ENCODE peak calls at places on chromosomes 16 and 17, in eight cellular contexts. X is WERI-Rb-1, M is heart left ventricle, S is iPS DF 6.9, K is tibial artery, A is left ventricle myocardium inferior, F is vagina, O is stomach. V is an unnamed sample.

GRCh38 chr17:510223-510917 is 157.8 kb upstream of the RPH3AL start:
- DNase-seq in X (peak; percentile 20), M (no peak), S (no peak), K (no peak), A (no peak), F (no peak), O (no peak), V (no peak)

GRCh38 chr16:85286970-85287814 is 174.9 kb upstream of the CIBAR2 start:
- DNase-seq in X (peak; percentile 83), M (no peak), S (no peak), K (peak; percentile 40), A (peak; percentile 52), F (no peak), O (no peak), V (peak; percentile 46)

GRCh38 chr17:75064867-75065561 is 18.0 kb downstream of the KCTD2 start:
- DNase-seq in X (no peak), M (no peak), S (no peak), K (no peak), A (no peak), F (no peak), O (no peak), V (no peak)

GRCh38 chr16:55257971-55258613 is 65.9 kb upstream of the IRX6 start:
- DNase-seq in X (peak; percentile 63), M (peak; percentile 35), S (peak; percentile 48), K (peak; percentile 33), A (peak; percentile 29), F (peak; percentile 58), O (peak; percentile 60), V (no peak)

GRCh38 chr17:44601574-44602372 is 44.5 kb downstream of the FZD2 start:
- DNase-seq in X (no peak), M (no peak), S (no peak), K (no peak), A (no peak), F (no peak), O (no peak), V (no peak)

GRCh38 chr16:77723108-77723514 is 797 bp downstream of the NUDT7 start:
- DNase-seq in X (no peak), M (peak; percentile 23), S (no peak), K (peak; percentile 28), A (peak; percentile 16), F (no peak), O (no peak), V (peak; percentile 18)

GRCh38 chr16:1097156-1097555 is 1.1 kb upstream of the C1QTNF8 start:
- DNase-seq in X (no peak), M (no peak), S (no peak), K (no peak), A (no peak), F (no peak), O (no peak), V (no peak)

GRCh38 chr17:66589892-66590291 is 245.0 kb upstream of the CACNG5 start:
- DNase-seq in X (no peak), M (no peak), S (no peak), K (no peak), A (no peak), F (peak; percentile 87), O (no peak), V (no peak)

GRCh38 chr17:73798111-73798748 is 154.0 kb upstream of the SDK2 start:
- DNase-seq in X (no peak), M (no peak), S (no peak), K (no peak), A (no peak), F (no peak), O (peak; percentile 50), V (no peak)

GRCh38 chr16:11597268-11597690 is 10.6 kb upstream of the LITAF start:
- DNase-seq in X (no peak), M (no peak), S (no peak), K (peak; percentile 26), A (no peak), F (no peak), O (no peak), V (no peak)

GRCh38 chr17:74024871-74025531 is 178.5 kb upstream of the RPL38 start:
- DNase-seq in X (peak; percentile 82), M (no peak), S (no peak), K (no peak), A (no peak), F (no peak), O (no peak), V (no peak)

GRCh38 chr16:86396318-86396882 is 113.9 kb upstream of the FOXF1 start:
- DNase-seq in X (no peak), M (no peak), S (no peak), K (no peak), A (no peak), F (no peak), O (no peak), V (no peak)

GRCh38 chr17:81910840-81911276 is 341 bp downstream of the PCYT2 start:
- DNase-seq in X (no peak), M (no peak), S (no peak), K (no peak), A (no peak), F (no peak), O (peak; percentile 30), V (no peak)

GRCh38 chr16:63241476-63241875 is 1205.2 kb upstream of the CDH8 start:
- DNase-seq in X (no peak), M (no peak), S (no peak), K (no peak), A (no peak), F (no peak), O (no peak), V (no peak)

GRCh38 chr17:47621293-47622178 is 28.2 kb upstream of the KPNB1 start:
- DNase-seq in X (no peak), M (peak; percentile 37), S (peak; percentile 45), K (no peak), A (no peak), F (no peak), O (no peak), V (peak; percentile 27)

GRCh38 chr17:79818026-79818758 is 21.0 kb downstream of the CBX4 start:
- DNase-seq in X (no peak), M (no peak), S (no peak), K (no peak), A (no peak), F (no peak), O (no peak), V (no peak)

GRCh38 chr16:8718753-8719386 is 44.5 kb downstream of the ABAT start:
- DNase-seq in X (no peak), M (no peak), S (no peak), K (no peak), A (no peak), F (no peak), O (no peak), V (no peak)

GRCh38 chr17:34386925-34387550 is 24.0 kb upstream of the CCL1 start:
- DNase-seq in X (no peak), M (no peak), S (no peak), K (peak; percentile 35), A (no peak), F (peak; percentile 77), O (no peak), V (no peak)

GRCh38 chr16:52725043-52725442 is 178.1 kb upstream of the TOX3 start:
- DNase-seq in X (no peak), M (no peak), S (no peak), K (no peak), A (no peak), F (no peak), O (no peak), V (no peak)

GRCh38 chr17:5672141-5672540 is 87.8 kb upstream of the NLRP1 start:
- DNase-seq in X (no peak), M (no peak), S (no peak), K (no peak), A (no peak), F (no peak), O (no peak), V (no peak)

GRCh38 chr16:17396762-17397498 is 73.8 kb downstream of the XYLT1 start:
- DNase-seq in X (no peak), M (no peak), S (no peak), K (peak; percentile 61), A (no peak), F (no peak), O (peak; percentile 71), V (no peak)

GRCh38 chr17:28751600-28752366 is 8.0 kb downstream of the TRAF4 start:
- DNase-seq in X (no peak), M (no peak), S (no peak), K (no peak), A (no peak), F (no peak), O (no peak), V (no peak)

GRCh38 chr16:57700801-57701551 is 6.4 kb downstream of the DRC7 start:
- DNase-seq in X (no peak), M (no peak), S (no peak), K (no peak), A (no peak), F (no peak), O (no peak), V (no peak)
- H3K27ac ChIP-seq in X (no peak overlapping the region), M (no peak overlapping the region), S (no peak overlapping the region), K (no peak overlapping the region), A (no peak overlapping the region), F (no peak overlapping the region), O (no peak overlapping the region), V (no peak overlapping the region)

GRCh38 chr17:40074175-40074512 is 11.4 kb downstream of the THRA start:
- DNase-seq in X (no peak), M (no peak), S (no peak), K (no peak), A (no peak), F (no peak), O (no peak), V (no peak)
- H3K27ac ChIP-seq in X (no peak overlapping the region), M (peak overlapping the region; percentile 88), S (no peak overlapping the region), K (peak overlapping the region; percentile 93), A (peak overlapping the region; percentile 100), F (peak overlapping the region; percentile 99), O (peak overlapping the region; percentile 97), V (peak overlapping the region; percentile 100)

DNA sequence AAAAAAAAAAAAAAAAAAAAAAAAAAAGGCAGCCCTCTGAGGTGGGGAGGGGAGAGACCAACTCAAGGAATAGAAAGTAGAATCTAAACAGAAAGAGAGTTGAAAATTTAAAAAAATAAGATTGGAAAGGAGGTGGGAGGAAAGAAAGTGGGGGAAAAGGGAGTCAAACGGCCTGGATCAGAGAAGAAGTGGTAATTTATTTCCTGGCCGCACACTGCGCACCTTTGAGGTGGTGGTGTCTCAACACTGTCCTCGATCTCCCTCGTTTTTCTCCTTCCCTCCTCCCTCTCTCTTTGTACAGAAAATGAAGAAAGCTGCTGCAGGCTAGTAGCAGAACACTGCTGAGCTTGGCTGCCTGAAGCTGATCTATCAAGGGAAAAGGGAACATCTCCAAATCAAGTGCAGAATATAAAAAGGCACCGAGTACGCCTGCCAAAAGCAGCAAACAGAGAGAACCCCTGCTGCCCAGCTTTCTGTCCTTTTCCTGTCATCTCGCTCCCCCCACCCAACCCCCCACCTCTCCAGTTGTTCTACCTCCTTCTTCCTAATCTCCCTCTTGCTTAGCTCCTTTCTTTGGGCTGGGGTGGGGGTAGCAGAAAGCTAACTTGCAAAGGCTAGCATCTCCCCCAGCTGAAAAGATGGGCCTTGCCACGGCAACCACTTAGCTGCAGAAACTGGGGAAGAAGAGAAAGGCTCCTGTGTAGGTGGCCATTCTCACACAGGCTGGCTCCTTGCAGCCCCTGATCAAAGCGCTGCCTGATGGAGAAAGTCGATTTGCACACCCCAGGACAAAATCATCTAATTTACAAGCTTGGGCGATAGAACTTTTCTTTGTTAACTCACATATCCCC is 22.5 kb downstream of the AXIN2 start:
- DNase-seq in X (no peak), M (no peak), S (no peak), K (no peak), A (no peak), F (no peak), O (no peak), V (no peak)
- H3K27ac ChIP-seq in X (no peak overlapping the region), M (no peak overlapping the region), S (no peak overlapping the region), K (no peak overlapping the region), A (no peak overlapping the region), F (no peak overlapping the region), O (no peak overlapping the region), V (peak overlapping the region; percentile 40)

DNA sequence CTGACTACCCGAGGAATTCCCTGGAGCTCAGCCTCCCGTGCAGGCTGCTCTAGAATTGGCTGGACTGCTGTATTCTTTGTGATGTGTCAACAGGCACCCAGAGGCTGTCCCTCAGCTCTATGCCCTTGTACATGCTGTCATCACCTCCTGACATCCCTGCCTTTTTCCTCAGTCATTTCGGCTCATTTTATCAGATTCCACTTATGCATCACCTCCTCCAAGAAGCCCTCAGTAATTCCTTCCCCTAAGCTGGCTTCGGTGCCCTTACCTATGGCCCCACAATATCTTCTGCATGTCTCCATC is 126.4 kb downstream of the DYNLRB2 start:
- DNase-seq in X (no peak), M (no peak), S (no peak), K (no peak), A (no peak), F (no peak), O (no peak), V (no peak)
- H3K27ac ChIP-seq in X (no peak overlapping the region), M (no peak overlapping the region), S (no peak overlapping the region), K (no peak overlapping the region), A (no peak overlapping the region), F (no peak overlapping the region), O (no peak overlapping the region), V (no peak overlapping the region)

V was measured in caudate nucleus.